ENCODE peak calls at places on chromosome 10, in eight cellular contexts. F, Y, A, H, W, P, G and R are unnamed samples.

GRCh38 chr10:5595095-5595494 is 70.3 kb downstream of the CALML3 start:
- DNase-seq in Y (no peak), F (no peak), P (no peak), A (no peak), W (no peak), G (no peak), H (no peak), R (no peak)

GRCh38 chr10:75428434-75429158 is 2.8 kb upstream of the LRMDA start:
- DNase-seq in A (no peak), G (no peak), F (no peak), P (peak; percentile 89), Y (no peak), W (peak; percentile 65), H (no peak), R (peak; percentile 91)

GRCh38 chr10:101006593-101007098 is 7.0 kb downstream of the LZTS2 start:
- DNase-seq in G (no peak), W (no peak), Y (no peak), A (no peak), P (no peak), H (no peak), F (no peak), R (no peak)

GRCh38 chr10:119726291-119727261 is 726 bp downstream of the INPP5F start:
- DNase-seq in F (no peak), Y (no peak), H (no peak), W (peak; percentile 18), A (no peak), P (no peak), G (peak; percentile 90), R (no peak)

GRCh38 chr10:77685494-77685893 is 47.9 kb upstream of the KCNMA1 start:
- DNase-seq in W (no peak), Y (peak; percentile 79), P (no peak), G (no peak), F (no peak), A (no peak), H (no peak), R (no peak)

GRCh38 chr10:101773923-101774588 is 1.9 kb downstream of the FGF8 start:
- DNase-seq in Y (no peak), H (no peak), G (peak; percentile 44), A (peak; percentile 31), W (no peak), F (no peak), P (no peak), R (no peak)

GRCh38 chr10:47330804-47331203 is 8.6 kb downstream of the GDF2 start:
- DNase-seq in F (no peak), Y (no peak), P (no peak), W (no peak), A (peak; percentile 71), H (no peak), G (no peak), R (no peak)

GRCh38 chr10:70804424-70804814 is 11.3 kb upstream of the SGPL1 start:
- DNase-seq in H (no peak), P (peak; percentile 84), A (no peak), Y (no peak), F (no peak), G (no peak), W (peak; percentile 24), R (no peak)

GRCh38 chr10:103193107-103193819 is at the start of gene NT5C2:
- DNase-seq in P (peak; percentile 74), F (peak; percentile 60), W (peak; percentile 82), Y (peak; percentile 27), H (peak; percentile 24), G (peak; percentile 93), A (peak; percentile 76), R (peak; percentile 87)

GRCh38 chr10:17340144-17340829 is 112.2 kb downstream of the VIM start:
- DNase-seq in A (no peak), H (no peak), W (no peak), P (no peak), Y (no peak), F (no peak), G (no peak), R (no peak)

GRCh38 chr10:58757352-58758071 is 244.8 kb downstream of the BICC1 start:
- DNase-seq in F (no peak), P (no peak), A (no peak), W (peak; percentile 11), G (no peak), Y (no peak), H (no peak), R (no peak)

GRCh38 chr10:6141296-6142151 is 52.7 kb downstream of the RBM17 start:
- DNase-seq in W (peak; percentile 91), Y (no peak), H (peak; percentile 65), P (peak; percentile 67), A (no peak), F (no peak), G (no peak), R (no peak)

GRCh38 chr10:10872035-10872673 is 145.5 kb upstream of the CELF2 start:
- DNase-seq in F (no peak), P (peak; percentile 11), Y (no peak), H (peak; percentile 71), G (no peak), A (no peak), W (peak; percentile 88), R (no peak)

GRCh38 chr10:32981760-32982159 is 23.7 kb upstream of the ITGB1 start:
- DNase-seq in P (no peak), A (peak; percentile 63), F (no peak), G (no peak), H (no peak), W (peak; percentile 54), Y (no peak), R (peak; percentile 84)

GRCh38 chr10:130466271-130466997 is 330.2 kb downstream of the GLRX3 start:
- DNase-seq in F (no peak), Y (no peak), H (no peak), P (no peak), G (no peak), A (no peak), W (no peak), R (no peak)

GRCh38 chr10:123995082-123995460 is 98.3 kb downstream of the CHST15 start:
- DNase-seq in H (no peak), F (no peak), A (no peak), W (no peak), P (no peak), G (no peak), Y (no peak), R (no peak)

GRCh38 chr10:63515002-63515763 is 6.0 kb upstream of the REEP3 start:
- DNase-seq in Y (no peak), P (peak; percentile 74), G (peak; percentile 37), A (no peak), W (peak; percentile 82), F (no peak), H (no peak), R (no peak)

GRCh38 chr10:127102176-127102575 is 94.2 kb downstream of the INSYN2A start:
- DNase-seq in F (no peak), A (no peak), P (peak; percentile 33), G (no peak), H (no peak), Y (no peak), W (no peak), R (no peak)

GRCh38 chr10:132677905-132678298 is 108.0 kb downstream of the NKX6-2 start:
- DNase-seq in F (no peak), G (no peak), A (no peak), H (no peak), P (no peak), W (no peak), Y (no peak), R (no peak)

GRCh38 chr10:123908379-123908778 is 16.8 kb upstream of the CPXM2 start:
- DNase-seq in F (no peak), G (no peak), W (no peak), A (no peak), Y (no peak), H (no peak), P (no peak), R (no peak)

GRCh38 chr10:131979821-131980270 is 1.9 kb downstream of the BNIP3 start:
- DNase-seq in W (peak; percentile 46), G (peak; percentile 56), P (no peak), H (no peak), A (peak; percentile 40), F (no peak), Y (no peak), R (no peak)

GRCh38 chr10:88004451-88004850 is 141.0 kb downstream of the PTEN start:
- DNase-seq in P (no peak), Y (no peak), H (no peak), W (peak; percentile 48), F (no peak), A (no peak), G (no peak), R (no peak)

GRCh38 chr10:79465341-79465740 is 19.9 kb upstream of the ZCCHC24 start:
- DNase-seq in A (no peak), P (no peak), F (no peak), W (no peak), H (no peak), Y (no peak), G (no peak), R (no peak)

GRCh38 chr10:85967594-85967993 is 399.0 kb downstream of the GRID1 start:
- DNase-seq in W (no peak), H (no peak), A (no peak), Y (no peak), G (no peak), F (no peak), P (peak; percentile 2), R (no peak)

GRCh38 chr10:72316386-72316700 is 38.4 kb downstream of the DNAJB12 start:
- DNase-seq in H (no peak), G (no peak), P (no peak), W (no peak), Y (no peak), F (no peak), A (no peak), R (no peak)

GRCh38 chr10:90319188-90319914 is 538.5 kb downstream of the HTR7 start:
- DNase-seq in G (peak; percentile 53), H (peak; percentile 62), P (peak; percentile 90), Y (no peak), F (no peak), A (peak; percentile 24), W (peak; percentile 96), R (no peak)

GRCh38 chr10:77840636-77841035 is 85.9 kb downstream of the DLG5 start:
- DNase-seq in A (no peak), G (no peak), H (no peak), Y (no peak), W (no peak), P (no peak), F (no peak), R (no peak)

GRCh38 chr10:133276435-133277201 is at the start of gene ADAM8:
- DNase-seq in A (no peak), W (no peak), G (peak; percentile 77), H (no peak), F (no peak), P (no peak), Y (no peak), R (no peak)